ENCODE peak calls at places on chromosomes 4 and X, in four cellular contexts. One of them, this sample, is unnamed.

GRCh38 chrX:153649178-153649914 is 2.3 kb downstream of the DUSP9 start:
- DNase-seq in A549: peak
- DNase-seq in tibial nerve: no peak
- DNase-seq in upper lobe of right lung: peak
- DNase-seq in this sample: no peak

GRCh38 chr4:7390366-7390765 is 44.4 kb downstream of the PSAPL1 start:
- DNase-seq in tibial nerve: no peak
- DNase-seq in upper lobe of right lung: no peak
- DNase-seq in A549: no peak
- DNase-seq in this sample: no peak

GRCh38 chrX:1592863-1593201 is 1.4 kb downstream of the AKAP17A start:
- DNase-seq in tibial nerve: no peak
- DNase-seq in upper lobe of right lung: peak
- DNase-seq in A549: no peak
- DNase-seq in this sample: no peak

GRCh38 chrX:49915352-49916222 is 6.8 kb upstream of the CLCN5 start:
- DNase-seq in upper lobe of right lung: no peak
- DNase-seq in tibial nerve: no peak
- DNase-seq in A549: peak
- DNase-seq in this sample: no peak

GRCh38 chr4:185541251-185541671 is 6.0 kb upstream of the PDLIM3 start:
- DNase-seq in A549: no peak
- DNase-seq in tibial nerve: no peak
- DNase-seq in upper lobe of right lung: no peak
- DNase-seq in this sample: no peak

GRCh38 chr4:78079701-78080430 is 22.7 kb downstream of the FRAS1 start:
- DNase-seq in tibial nerve: no peak
- DNase-seq in upper lobe of right lung: no peak
- DNase-seq in A549: no peak
- DNase-seq in this sample: no peak

GRCh38 chr4:123046096-123046495 is 123.7 kb upstream of the NUDT6 start:
- DNase-seq in upper lobe of right lung: no peak
- DNase-seq in A549: no peak
- DNase-seq in tibial nerve: no peak
- DNase-seq in this sample: no peak

GRCh38 chr4:67682266-67682665 is 18.7 kb downstream of the UBA6 start:
- DNase-seq in A549: no peak
- DNase-seq in tibial nerve: no peak
- DNase-seq in upper lobe of right lung: no peak
- DNase-seq in this sample: no peak

GRCh38 chrX:27597506-27597905 is 7.4 kb downstream of the DCAF8L2 start:
- DNase-seq in upper lobe of right lung: no peak
- DNase-seq in A549: no peak
- DNase-seq in tibial nerve: no peak
- DNase-seq in this sample: no peak

GRCh38 chr4:141922224-141922623 is 285.8 kb downstream of the IL15 start:
- DNase-seq in tibial nerve: no peak
- DNase-seq in A549: no peak
- DNase-seq in upper lobe of right lung: no peak
- DNase-seq in this sample: no peak

GRCh38 chr4:80006935-80007744 is 65.9 kb downstream of the ANTXR2 start:
- DNase-seq in upper lobe of right lung: no peak
- DNase-seq in A549: no peak
- DNase-seq in tibial nerve: no peak
- DNase-seq in this sample: no peak

GRCh38 chrX:150007356-150007755 is 69.1 kb upstream of the EOLA2 start:
- DNase-seq in upper lobe of right lung: no peak
- DNase-seq in A549: no peak
- DNase-seq in tibial nerve: no peak
- DNase-seq in this sample: no peak

GRCh38 chrX:129781134-129782014 is 1.6 kb downstream of the SASH3 start:
- DNase-seq in tibial nerve: no peak
- DNase-seq in upper lobe of right lung: peak
- DNase-seq in A549: no peak
- DNase-seq in this sample: no peak

GRCh38 chr4:6298035-6298434 is 28.4 kb downstream of the WFS1 start:
- DNase-seq in upper lobe of right lung: no peak
- DNase-seq in A549: no peak
- DNase-seq in tibial nerve: no peak
- DNase-seq in this sample: no peak

GRCh38 chr4:2812985-2813384 is 20.1 kb downstream of the SH3BP2 start:
- DNase-seq in A549: no peak
- DNase-seq in upper lobe of right lung: no peak
- DNase-seq in tibial nerve: no peak
- DNase-seq in this sample: no peak

GRCh38 chr4:71833175-71833900 is 49.5 kb upstream of the GC start:
- DNase-seq in tibial nerve: no peak
- DNase-seq in A549: no peak
- DNase-seq in upper lobe of right lung: peak
- DNase-seq in this sample: no peak

GRCh38 chrX:48474127-48474526 is 1.9 kb upstream of the FTSJ1 start:
- DNase-seq in upper lobe of right lung: no peak
- DNase-seq in A549: peak
- DNase-seq in tibial nerve: no peak
- DNase-seq in this sample: no peak

GRCh38 chr4:96260071-96260682 is 420.3 kb downstream of the PDHA2 start:
- DNase-seq in upper lobe of right lung: no peak
- DNase-seq in tibial nerve: no peak
- DNase-seq in A549: no peak
- DNase-seq in this sample: no peak

GRCh38 chrX:103066606-103067005 is 2.6 kb upstream of the BEX1 start:
- DNase-seq in tibial nerve: no peak
- DNase-seq in upper lobe of right lung: no peak
- DNase-seq in A549: no peak
- DNase-seq in this sample: no peak

GRCh38 chrX:17854521-17854920 is 6.6 kb downstream of the RAI2 start:
- DNase-seq in A549: no peak
- DNase-seq in upper lobe of right lung: no peak
- DNase-seq in tibial nerve: no peak
- DNase-seq in this sample: no peak

GRCh38 chr4:25065451-25065850 is 34.7 kb upstream of the LGI2 start:
- DNase-seq in A549: no peak
- DNase-seq in tibial nerve: no peak
- DNase-seq in upper lobe of right lung: no peak
- DNase-seq in this sample: no peak

GRCh38 chr4:71526626-71527406 is 188.0 kb downstream of the SLC4A4 start:
- DNase-seq in upper lobe of right lung: no peak
- DNase-seq in tibial nerve: no peak
- DNase-seq in A549: peak
- DNase-seq in this sample: no peak

GRCh38 chr4:6393544-6394475 is 78.6 kb downstream of the PPP2R2C start:
- DNase-seq in tibial nerve: no peak
- DNase-seq in A549: no peak
- DNase-seq in upper lobe of right lung: no peak
- DNase-seq in this sample: no peak

GRCh38 chr4:151347490-151347889 is 22.1 kb upstream of the SH3D19 start:
- DNase-seq in tibial nerve: no peak
- DNase-seq in A549: no peak
- DNase-seq in upper lobe of right lung: no peak
- DNase-seq in this sample: no peak

GRCh38 chrX:149962859-149963757 is 24.8 kb upstream of the EOLA2 start:
- DNase-seq in A549: peak
- DNase-seq in upper lobe of right lung: no peak
- DNase-seq in tibial nerve: peak
- DNase-seq in this sample: no peak

GRCh38 chr4:17809667-17810066 is 890 bp downstream of the DCAF16 start:
- DNase-seq in upper lobe of right lung: no peak
- DNase-seq in tibial nerve: no peak
- DNase-seq in A549: no peak
- DNase-seq in this sample: no peak

DNA sequence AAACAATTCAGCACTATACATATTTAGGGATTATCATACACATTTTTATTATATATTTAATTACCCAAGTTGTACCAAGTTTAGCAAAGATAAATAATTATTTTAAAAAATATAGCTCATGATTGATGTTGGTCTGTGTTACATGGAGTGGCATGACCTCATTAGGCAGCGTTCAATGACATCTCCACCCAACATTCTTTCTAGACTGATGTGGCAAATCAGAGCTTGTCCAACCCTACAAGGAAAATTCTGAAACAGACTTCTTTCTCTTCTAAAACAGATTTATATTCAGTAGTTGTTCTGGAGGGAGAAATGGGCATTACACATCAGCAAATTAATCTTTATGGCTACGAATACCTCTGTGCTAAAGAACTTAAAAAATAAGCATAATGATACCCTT is 189.7 kb downstream of the PDGFC start:
- DNase-seq in A549: peak
- DNase-seq in upper lobe of right lung: no peak
- DNase-seq in tibial nerve: no peak
- DNase-seq in this sample: no peak
- H3K27ac ChIP-seq in A549: no peak
- H3K27ac ChIP-seq in upper lobe of right lung: no peak
- H3K27ac ChIP-seq in tibial nerve: no peak
- H3K27ac ChIP-seq in this sample: no peak

GRCh38 chrX:39731390-39731680 is 366.4 kb downstream of the BCOR start:
- DNase-seq in tibial nerve: no peak
- DNase-seq in A549: no peak
- DNase-seq in upper lobe of right lung: no peak
- DNase-seq in this sample: no peak
- H3K27ac ChIP-seq in tibial nerve: no peak
- H3K27ac ChIP-seq in A549: peak
- H3K27ac ChIP-seq in upper lobe of right lung: no peak
- H3K27ac ChIP-seq in this sample: no peak

GRCh38 chrX:21778236-21778635 is 20.3 kb upstream of the SMPX start:
- DNase-seq in A549: no peak
- DNase-seq in upper lobe of right lung: no peak
- DNase-seq in tibial nerve: no peak
- DNase-seq in this sample: no peak
- H3K27ac ChIP-seq in A549: no peak
- H3K27ac ChIP-seq in upper lobe of right lung: no peak
- H3K27ac ChIP-seq in tibial nerve: no peak
- H3K27ac ChIP-seq in this sample: no peak

GRCh38 chr4:127967141-127967775 is 2.1 kb downstream of the ABHD18 start:
- DNase-seq in tibial nerve: no peak
- DNase-seq in upper lobe of right lung: no peak
- DNase-seq in A549: no peak
- DNase-seq in this sample: no peak
- H3K27ac ChIP-seq in tibial nerve: no peak
- H3K27ac ChIP-seq in upper lobe of right lung: no peak
- H3K27ac ChIP-seq in A549: no peak
- H3K27ac ChIP-seq in this sample: no peak